ENCODE peak calls at places on chromosomes 5 and 9, in five cellular contexts. N, Z, E, C and U are unnamed samples.

GRCh38 chr9:136077491-136077890 is 17.6 kb downstream of the NACC2 start:
- DNase-seq in E (no peak), C (no peak), N (no peak), Z (no peak), U (no peak)

GRCh38 chr9:130426467-130426773 is 18.3 kb upstream of the ASS1 start:
- DNase-seq in C (no peak), N (no peak), Z (no peak), E (no peak), U (no peak)

GRCh38 chr5:58497956-58498942 is 7.0 kb downstream of the GAPT start:
- DNase-seq in N (no peak), Z (peak; percentile 18), E (no peak), C (no peak), U (no peak)

GRCh38 chr5:96726802-96727201 is 64.6 kb downstream of the CAST start:
- DNase-seq in E (no peak), Z (peak; percentile 51), N (no peak), C (no peak), U (peak; percentile 59)

GRCh38 chr9:81690251-81690851 is 1.0 kb upstream of the TLE1 start:
- DNase-seq in E (no peak), Z (peak; percentile 77), N (no peak), C (no peak), U (no peak)

GRCh38 chr5:115788440-115788839 is 28.0 kb downstream of the CDO1 start:
- DNase-seq in N (no peak), C (no peak), E (no peak), Z (no peak), U (no peak)

GRCh38 chr9:20357207-20357503 is 265.1 kb downstream of the MLLT3 start:
- DNase-seq in C (no peak), Z (no peak), N (no peak), E (no peak), U (no peak)

GRCh38 chr9:136078498-136079011 is 16.5 kb downstream of the NACC2 start:
- DNase-seq in C (no peak), E (no peak), N (no peak), Z (no peak), U (no peak)

GRCh38 chr9:92638621-92639101 is 31.3 kb downstream of the IPPK start:
- DNase-seq in E (no peak), C (no peak), N (no peak), Z (no peak), U (no peak)

GRCh38 chr5:154447074-154447725 is 1.4 kb downstream of the SAP30L start:
- DNase-seq in C (no peak), E (no peak), N (no peak), Z (peak; percentile 6), U (no peak)

GRCh38 chr9:11701706-11702105 is 991.5 kb upstream of the TYRP1 start:
- DNase-seq in C (no peak), Z (no peak), N (no peak), E (no peak), U (no peak)

GRCh38 chr5:34749431-34749872 is 89.5 kb upstream of the TTC23L start:
- DNase-seq in Z (no peak), E (no peak), N (no peak), C (no peak), U (no peak)

GRCh38 chr5:10666531-10667305 is 94.3 kb downstream of the DAP start:
- DNase-seq in C (no peak), N (no peak), E (no peak), Z (no peak), U (no peak)

GRCh38 chr5:141634162-141634561 is 2.5 kb downstream of the HDAC3 start:
- DNase-seq in N (no peak), Z (no peak), E (no peak), C (no peak), U (no peak)

GRCh38 chr5:32170303-32171170 is 3.6 kb downstream of the GOLPH3 start:
- DNase-seq in N (no peak), E (no peak), C (no peak), Z (no peak), U (peak; percentile 1)

GRCh38 chr9:120918931-120919638 is 7.5 kb downstream of the TRAF1 start:
- DNase-seq in Z (no peak), C (no peak), E (no peak), N (no peak), U (no peak)